ENCODE peak calls at places on chromosomes 2 and 18, in seven cellular contexts. A is astrocyte of the spinal cord, H is HFF-Myc, O is BE2C, M is AG04450, B is GM23338, G is bronchial epithelial cell. Q is an unnamed sample.

GRCh38 chr2:127671557-127672302 is 3.6 kb downstream of the LIMS2 start:
- DNase-seq in B (no peak), H (no peak), G (no peak), A (no peak), M (no peak), O (no peak), Q (no peak)

GRCh38 chr2:222651721-222652420 is 4.0 kb downstream of the FARSB start:
- DNase-seq in G (no peak), A (no peak), M (no peak), O (no peak), H (peak), B (no peak), Q (no peak)

GRCh38 chr2:179604638-179605037 is 256.8 kb downstream of the ZNF385B start:
- DNase-seq in H (no peak), O (no peak), B (no peak), G (no peak), M (no peak), A (no peak), Q (no peak)

GRCh38 chr18:34740101-34740500 is 30.0 kb downstream of the DTNA start:
- DNase-seq in H (no peak), A (no peak), M (no peak), G (no peak), B (no peak), O (no peak), Q (no peak)

GRCh38 chr2:237872178-237872887 is 12.9 kb downstream of the RAMP1 start:
- DNase-seq in H (no peak), G (no peak), A (no peak), O (no peak), M (no peak), B (no peak), Q (no peak)

GRCh38 chr2:151111599-151112278 is 149.9 kb downstream of the RBM43 start:
- DNase-seq in A (peak), B (peak), M (peak), O (no peak), G (peak), H (peak), Q (peak)

GRCh38 chr2:43340945-43341356 is 114.5 kb upstream of the ZFP36L2 start:
- DNase-seq in O (no peak), B (no peak), M (no peak), G (peak), H (no peak), A (peak), Q (no peak)

GRCh38 chr2:56813490-56813889 is 629.7 kb downstream of the CCDC85A start:
- DNase-seq in H (no peak), G (no peak), M (no peak), B (no peak), A (no peak), O (no peak), Q (no peak)

GRCh38 chr2:191318037-191318728 is 73.0 kb downstream of the MYO1B start:
- DNase-seq in A (peak), G (no peak), H (no peak), M (no peak), O (no peak), B (no peak), Q (peak)

GRCh38 chr2:217937446-217937845 is 65.3 kb downstream of the TNS1 start:
- DNase-seq in H (no peak), G (no peak), B (peak), A (no peak), O (no peak), M (no peak), Q (no peak)

DNA sequence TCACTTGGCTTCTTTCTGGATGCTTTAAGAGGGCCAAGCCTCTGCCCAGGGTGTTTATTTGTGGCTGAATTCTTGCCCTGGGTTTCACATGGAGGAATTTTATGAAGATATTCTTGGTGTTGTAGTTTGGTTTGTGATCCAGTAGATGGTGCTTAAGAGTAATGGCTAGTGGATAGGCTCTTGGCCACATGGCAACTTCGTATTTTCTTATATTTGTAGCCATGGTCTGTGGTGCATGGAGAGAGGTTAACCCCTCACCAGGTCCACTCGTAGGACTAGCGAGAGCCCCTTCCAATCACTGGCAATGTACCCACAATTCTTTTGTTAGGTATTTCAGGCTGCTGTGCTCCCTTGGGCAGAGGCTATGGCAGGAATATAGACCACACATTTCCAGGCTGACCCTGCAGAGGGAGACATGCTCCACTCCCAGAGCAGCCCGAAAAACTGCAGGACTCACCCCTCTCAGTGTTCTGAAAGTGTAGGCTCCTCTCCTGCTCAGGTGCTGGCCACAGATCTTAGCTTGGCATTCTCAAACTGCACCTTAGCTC is 582.1 kb upstream of the SETBP1 start:
- DNase-seq in B (peak), H (no peak), O (peak), G (peak), A (peak), M (no peak), Q (peak)
- TF ChIP-seq CTCF in B (peak), H (no peak), O (peak), G (peak), A (peak), M (peak), Q (peak)

GRCh38 chr2:95539836-95540235 is 52.0 kb upstream of the TRIM43 start:
- DNase-seq in A (no peak), B (no peak), G (no peak), O (no peak), H (no peak), M (no peak), Q (no peak)
- H3K4me3 ChIP-seq in A (no peak), B (no peak), G (no peak), O (no peak), H (no peak), M (no peak), Q (no peak)

GRCh38 chr2:202108345-202108744 is 35.3 kb downstream of the KIAA2012 start:
- DNase-seq in B (no peak), O (no peak), A (no peak), H (no peak), G (no peak), M (no peak), Q (no peak)

GRCh38 chr2:202105025-202105424 is 32.0 kb downstream of the KIAA2012 start:
- DNase-seq in M (no peak), G (no peak), H (no peak), O (no peak), A (no peak), B (no peak), Q (no peak)

GRCh38 chr2:202101049-202101579 is 28.1 kb downstream of the KIAA2012 start:
- DNase-seq in A (no peak), H (no peak), M (no peak), B (no peak), O (no peak), G (no peak), Q (no peak)

GRCh38 chr2:202102425-202103005 is 29.5 kb downstream of the KIAA2012 start:
- DNase-seq in A (no peak), H (no peak), G (no peak), O (peak), M (no peak), B (no peak), Q (no peak)

GRCh38 chr2:202104286-202104870 is 31.3 kb downstream of the KIAA2012 start:
- DNase-seq in O (peak), B (peak), G (peak), M (no peak), A (peak), H (peak), Q (no peak)
- TF ChIP-seq CTCF in O (peak), B (peak), G (peak), M (peak), A (peak), H (peak), Q (peak)

DNA sequence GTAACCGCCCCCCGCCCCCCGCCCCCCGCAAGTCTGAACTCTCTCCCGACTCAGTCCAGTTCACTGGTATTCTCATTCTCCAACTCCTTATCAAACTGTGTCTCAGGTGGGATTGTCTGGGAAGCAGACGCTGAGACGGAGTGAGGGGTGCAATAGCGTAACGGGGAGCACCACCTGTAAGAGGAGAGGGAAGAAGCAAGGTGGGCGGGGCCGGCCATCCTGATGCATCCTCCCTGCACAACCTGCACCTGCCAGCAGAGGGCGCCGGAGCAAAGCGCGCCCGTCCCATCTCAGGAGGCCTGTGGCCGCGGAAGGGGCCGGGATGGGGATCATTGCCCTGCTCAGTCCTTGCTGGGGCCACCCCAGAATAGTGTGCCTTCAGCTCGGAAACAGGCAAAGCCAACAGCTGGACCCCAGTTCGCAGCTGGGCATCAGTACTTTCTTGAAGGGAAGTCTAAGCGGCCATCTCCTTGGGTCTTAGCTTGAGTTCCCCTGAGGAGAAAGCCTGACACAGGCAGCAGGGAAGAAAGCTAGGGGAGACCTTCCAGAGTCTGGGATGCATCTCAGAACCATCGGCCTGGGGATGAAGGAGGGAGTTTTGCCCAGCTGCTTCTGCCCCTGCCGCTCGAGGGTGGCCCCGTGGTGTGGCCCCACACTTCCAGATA is 208.0 kb downstream of the TFCP2L1 start:
- DNase-seq in G (peak), B (peak), H (no peak), O (peak), M (no peak), A (peak), Q (no peak)
- H3K4me3 ChIP-seq in G (no peak), B (peak), H (no peak), O (no peak), M (no peak), A (no peak), Q (no peak)

DNA sequence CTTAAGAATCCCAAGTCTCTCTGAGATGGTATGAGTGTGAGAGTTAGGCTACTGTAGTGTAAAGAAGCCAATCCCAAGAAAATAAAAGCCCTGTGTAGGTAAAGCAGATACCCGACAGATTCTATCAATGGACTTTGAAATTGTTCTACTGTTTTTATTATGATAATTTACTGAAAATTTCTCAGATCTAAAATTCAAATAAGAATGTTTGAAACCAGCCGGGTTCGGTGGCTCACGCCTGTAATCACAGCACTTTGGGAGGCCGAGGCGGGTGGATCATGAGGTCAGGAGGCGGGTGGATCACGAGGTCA is 208.3 kb upstream of the SPRED2 start:
- DNase-seq in G (no peak), B (no peak), M (no peak), A (no peak), H (no peak), O (no peak), Q (no peak)
- TF ChIP-seq CTCF in G (no peak), B (no peak), M (no peak), A (no peak), H (no peak), O (no peak), Q (no peak)

GRCh38 chr2:108594982-108595464 is 60.8 kb downstream of the LIMS1 start:
- DNase-seq in O (no peak), B (no peak), M (peak), A (peak), G (peak), H (peak), Q (peak)
- H3K4me3 ChIP-seq in O (no peak), B (no peak), M (no peak), A (no peak), G (no peak), H (no peak), Q (no peak)

GRCh38 chr2:10072656-10073480 is 7.3 kb downstream of the CYS1 start:
- DNase-seq in H (peak), A (peak), M (peak), O (peak), B (peak), G (peak), Q (peak)
- TF ChIP-seq CTCF in H (peak), A (peak), M (peak), O (peak), B (peak), G (peak), Q (peak)